ENCODE peak calls at places on chromosomes 4 and X, in six cellular contexts. One of them, this sample, is unnamed.

GRCh38 chr4:176635372-176636261 is 157.1 kb downstream of the VEGFC start:
- DNase-seq in A549: peak; percentile 80
- DNase-seq in K562: no peak
- DNase-seq in GM12878: no peak
- DNase-seq in HepG2: no peak
- DNase-seq in endothelial cell of umbilical vein: peak; percentile 68
- DNase-seq in this sample: peak; percentile 24

GRCh38 chr4:166324321-166324720 is 451.3 kb downstream of the TLL1 start:
- DNase-seq in A549: no peak
- DNase-seq in K562: peak; percentile 0
- DNase-seq in GM12878: no peak
- DNase-seq in HepG2: peak; percentile 38
- DNase-seq in endothelial cell of umbilical vein: peak; percentile 6
- DNase-seq in this sample: peak; percentile 41

GRCh38 chr4:107894138-107894603 is 37.2 kb upstream of the CYP2U1 start:
- DNase-seq in A549: no peak
- DNase-seq in K562: no peak
- DNase-seq in GM12878: no peak
- DNase-seq in HepG2: no peak
- DNase-seq in endothelial cell of umbilical vein: no peak
- DNase-seq in this sample: no peak

GRCh38 chr4:164068392-164068791 is 573.9 kb downstream of the TMA16 start:
- DNase-seq in A549: no peak
- DNase-seq in K562: no peak
- DNase-seq in GM12878: no peak
- DNase-seq in HepG2: no peak
- DNase-seq in endothelial cell of umbilical vein: no peak
- DNase-seq in this sample: no peak

GRCh38 chrX:15546745-15547144 is 46.1 kb downstream of the BMX start:
- DNase-seq in A549: no peak
- DNase-seq in K562: no peak
- DNase-seq in GM12878: no peak
- DNase-seq in HepG2: no peak
- DNase-seq in endothelial cell of umbilical vein: no peak
- DNase-seq in this sample: peak; percentile 61

GRCh38 chr4:25440478-25441030 is 63.5 kb downstream of the ANAPC4 start:
- DNase-seq in A549: no peak
- DNase-seq in K562: no peak
- DNase-seq in GM12878: no peak
- DNase-seq in HepG2: no peak
- DNase-seq in endothelial cell of umbilical vein: peak; percentile 83
- DNase-seq in this sample: no peak

GRCh38 chr4:15376594-15376993 is 51.2 kb upstream of the C1QTNF7 start:
- DNase-seq in A549: peak; percentile 5
- DNase-seq in K562: no peak
- DNase-seq in GM12878: no peak
- DNase-seq in HepG2: peak; percentile 13
- DNase-seq in endothelial cell of umbilical vein: no peak
- DNase-seq in this sample: no peak

GRCh38 chrX:79365591-79365990 is 1.5 kb downstream of the ITM2A start:
- DNase-seq in A549: no peak
- DNase-seq in K562: no peak
- DNase-seq in GM12878: no peak
- DNase-seq in HepG2: no peak
- DNase-seq in endothelial cell of umbilical vein: no peak
- DNase-seq in this sample: no peak

GRCh38 chr4:108168672-108169562 is at the start of gene LEF1:
- DNase-seq in A549: no peak
- DNase-seq in K562: peak; percentile 83
- DNase-seq in GM12878: no peak
- DNase-seq in HepG2: no peak
- DNase-seq in endothelial cell of umbilical vein: peak; percentile 40
- DNase-seq in this sample: no peak

GRCh38 chrX:10087391-10087790 is 69.4 kb upstream of the CLCN4 start:
- DNase-seq in A549: no peak
- DNase-seq in K562: no peak
- DNase-seq in GM12878: no peak
- DNase-seq in HepG2: no peak
- DNase-seq in endothelial cell of umbilical vein: no peak
- DNase-seq in this sample: no peak

GRCh38 chr4:182513534-182514291 is 270.5 kb downstream of the TENM3 start:
- DNase-seq in A549: no peak
- DNase-seq in K562: no peak
- DNase-seq in GM12878: no peak
- DNase-seq in HepG2: no peak
- DNase-seq in endothelial cell of umbilical vein: no peak
- DNase-seq in this sample: no peak

GRCh38 chr4:53346920-53347852 is 18.7 kb downstream of the SCFD2 start:
- DNase-seq in A549: no peak
- DNase-seq in K562: no peak
- DNase-seq in GM12878: no peak
- DNase-seq in HepG2: no peak
- DNase-seq in endothelial cell of umbilical vein: peak; percentile 19
- DNase-seq in this sample: no peak

GRCh38 chr4:93199492-93199891 is 629.1 kb upstream of the ATOH1 start:
- DNase-seq in A549: peak; percentile 15
- DNase-seq in K562: no peak
- DNase-seq in GM12878: no peak
- DNase-seq in HepG2: peak; percentile 41
- DNase-seq in endothelial cell of umbilical vein: peak; percentile 54
- DNase-seq in this sample: peak; percentile 36

GRCh38 chr4:155403886-155404285 is 27.1 kb upstream of the MAP9 start:
- DNase-seq in A549: peak; percentile 6
- DNase-seq in K562: no peak
- DNase-seq in GM12878: no peak
- DNase-seq in HepG2: no peak
- DNase-seq in endothelial cell of umbilical vein: peak; percentile 67
- DNase-seq in this sample: peak; percentile 3

GRCh38 chrX:2242326-2242725 is 258.4 kb downstream of the DHRSX start:
- DNase-seq in A549: no peak
- DNase-seq in K562: no peak
- DNase-seq in GM12878: no peak
- DNase-seq in HepG2: no peak
- DNase-seq in endothelial cell of umbilical vein: no peak
- DNase-seq in this sample: no peak

GRCh38 chr4:11949355-11949754 is 520.7 kb upstream of the HS3ST1 start:
- DNase-seq in A549: no peak
- DNase-seq in K562: no peak
- DNase-seq in GM12878: no peak
- DNase-seq in HepG2: no peak
- DNase-seq in endothelial cell of umbilical vein: no peak
- DNase-seq in this sample: no peak

GRCh38 chr4:8391972-8392371 is 48.6 kb downstream of the ACOX3 start:
- DNase-seq in A549: no peak
- DNase-seq in K562: no peak
- DNase-seq in GM12878: peak; percentile 60
- DNase-seq in HepG2: no peak
- DNase-seq in endothelial cell of umbilical vein: peak; percentile 96
- DNase-seq in this sample: peak; percentile 50

GRCh38 chr4:168411318-168412150 is 68.8 kb downstream of the DDX60L start:
- DNase-seq in A549: no peak
- DNase-seq in K562: peak; percentile 23
- DNase-seq in GM12878: no peak
- DNase-seq in HepG2: no peak
- DNase-seq in endothelial cell of umbilical vein: no peak
- DNase-seq in this sample: peak; percentile 61

GRCh38 chr4:139761461-139761860 is 95.8 kb downstream of the MGST2 start:
- DNase-seq in A549: peak; percentile 18
- DNase-seq in K562: peak; percentile 37
- DNase-seq in GM12878: no peak
- DNase-seq in HepG2: peak; percentile 82
- DNase-seq in endothelial cell of umbilical vein: no peak
- DNase-seq in this sample: peak; percentile 67

GRCh38 chr4:159384619-159385018 is 281.7 kb downstream of the RAPGEF2 start:
- DNase-seq in A549: no peak
- DNase-seq in K562: no peak
- DNase-seq in GM12878: no peak
- DNase-seq in HepG2: no peak
- DNase-seq in endothelial cell of umbilical vein: no peak
- DNase-seq in this sample: no peak

GRCh38 chrX:133254666-133255065 is 36.5 kb upstream of the TFDP3 start:
- DNase-seq in A549: no peak
- DNase-seq in K562: no peak
- DNase-seq in GM12878: no peak
- DNase-seq in HepG2: peak; percentile 20
- DNase-seq in endothelial cell of umbilical vein: no peak
- DNase-seq in this sample: peak; percentile 6
- TF ChIP-seq MYC in A549: no peak
- TF ChIP-seq MYC in K562: no peak
- TF ChIP-seq MYC in GM12878: no peak
- TF ChIP-seq MYC in HepG2: no peak
- TF ChIP-seq MYC in endothelial cell of umbilical vein: no peak
- TF ChIP-seq MYC in this sample: no peak

GRCh38 chrX:133838761-133839676 is 146.4 kb downstream of the GPC3 start:
- DNase-seq in A549: peak; percentile 15
- DNase-seq in K562: peak; percentile 38
- DNase-seq in GM12878: no peak
- DNase-seq in HepG2: no peak
- DNase-seq in endothelial cell of umbilical vein: peak; percentile 30
- DNase-seq in this sample: peak; percentile 27
- TF ChIP-seq CTCF in A549: peak; percentile 52
- TF ChIP-seq CTCF in K562: peak; percentile 53
- TF ChIP-seq CTCF in GM12878: peak; percentile 65
- TF ChIP-seq CTCF in HepG2: peak; percentile 3
- TF ChIP-seq CTCF in endothelial cell of umbilical vein: peak; percentile 47
- TF ChIP-seq CTCF in this sample: peak; percentile 60

GRCh38 chrX:78103001-78103634 is 930 bp upstream of the PGK1 start:
- DNase-seq in A549: no peak
- DNase-seq in K562: no peak
- DNase-seq in GM12878: no peak
- DNase-seq in HepG2: no peak
- DNase-seq in endothelial cell of umbilical vein: no peak
- DNase-seq in this sample: no peak
- H3K4me3 ChIP-seq in A549: peak overlapping the region; percentile 41
- H3K4me3 ChIP-seq in K562: peak overlapping the region; percentile 37
- H3K4me3 ChIP-seq in GM12878: no peak overlapping the region
- H3K4me3 ChIP-seq in HepG2: no peak overlapping the region
- H3K4me3 ChIP-seq in endothelial cell of umbilical vein: no peak overlapping the region
- H3K4me3 ChIP-seq in this sample: peak overlapping the region; percentile 49

GRCh38 chr4:13367691-13368090 is 116.4 kb downstream of the RAB28 start:
- DNase-seq in A549: no peak
- DNase-seq in K562: no peak
- DNase-seq in GM12878: no peak
- DNase-seq in HepG2: no peak
- DNase-seq in endothelial cell of umbilical vein: no peak
- DNase-seq in this sample: no peak
- TF ChIP-seq MYC in A549: no peak
- TF ChIP-seq MYC in K562: no peak
- TF ChIP-seq MYC in GM12878: no peak
- TF ChIP-seq MYC in HepG2: no peak
- TF ChIP-seq MYC in endothelial cell of umbilical vein: no peak
- TF ChIP-seq MYC in this sample: no peak

GRCh38 chrX:26873736-26874135 is 589.4 kb downstream of the PPP4R3C start:
- DNase-seq in A549: no peak
- DNase-seq in K562: no peak
- DNase-seq in GM12878: no peak
- DNase-seq in HepG2: no peak
- DNase-seq in endothelial cell of umbilical vein: no peak
- DNase-seq in this sample: no peak
- TF ChIP-seq CTCF in A549: no peak
- TF ChIP-seq CTCF in K562: no peak
- TF ChIP-seq CTCF in GM12878: no peak
- TF ChIP-seq CTCF in HepG2: no peak
- TF ChIP-seq CTCF in endothelial cell of umbilical vein: no peak
- TF ChIP-seq CTCF in this sample: no peak

GRCh38 chrX:40146471-40147398 is 49.0 kb upstream of the BCOR start:
- DNase-seq in A549: no peak
- DNase-seq in K562: no peak
- DNase-seq in GM12878: no peak
- DNase-seq in HepG2: no peak
- DNase-seq in endothelial cell of umbilical vein: no peak
- DNase-seq in this sample: peak; percentile 65
- H3K4me3 ChIP-seq in A549: peak overlapping the region; percentile 31
- H3K4me3 ChIP-seq in K562: no peak overlapping the region
- H3K4me3 ChIP-seq in GM12878: no peak overlapping the region
- H3K4me3 ChIP-seq in HepG2: peak overlapping the region; percentile 65
- H3K4me3 ChIP-seq in endothelial cell of umbilical vein: peak overlapping the region; percentile 19
- H3K4me3 ChIP-seq in this sample: peak overlapping the region; percentile 50